ENCODE peak calls at places on chromosomes 12 and 14, in four cellular contexts. One of them, this sample, is unnamed.

GRCh38 chr12:12983420-12984035 is 16.5 kb downstream of the HEBP1 start:
- DNase-seq in fibroblast of lung: peak
- DNase-seq in astrocyte: peak
- DNase-seq in HCT116: peak
- DNase-seq in this sample: no peak

GRCh38 chr12:58554522-58555157 is 365.7 kb downstream of the LRIG3 start:
- DNase-seq in astrocyte: no peak
- DNase-seq in HCT116: no peak
- DNase-seq in fibroblast of lung: no peak
- DNase-seq in this sample: no peak

GRCh38 chr12:96811083-96811482 is 96.0 kb upstream of the NEDD1 start:
- DNase-seq in astrocyte: peak
- DNase-seq in HCT116: no peak
- DNase-seq in fibroblast of lung: peak
- DNase-seq in this sample: no peak

GRCh38 chr14:75803768-75804167 is 142.7 kb downstream of the TTLL5 start:
- DNase-seq in astrocyte: peak
- DNase-seq in fibroblast of lung: no peak
- DNase-seq in HCT116: no peak
- DNase-seq in this sample: peak

GRCh38 chr12:91331371-91331770 is 148.8 kb upstream of the DCN start:
- DNase-seq in astrocyte: no peak
- DNase-seq in fibroblast of lung: no peak
- DNase-seq in HCT116: no peak
- DNase-seq in this sample: no peak

GRCh38 chr12:27576667-27577347 is 52.8 kb downstream of the PPFIBP1 start:
- DNase-seq in HCT116: no peak
- DNase-seq in fibroblast of lung: no peak
- DNase-seq in astrocyte: no peak
- DNase-seq in this sample: no peak

GRCh38 chr12:102172436-102172835 is 25.2 kb downstream of the PMCH start:
- DNase-seq in astrocyte: peak
- DNase-seq in fibroblast of lung: peak
- DNase-seq in HCT116: no peak
- DNase-seq in this sample: no peak

GRCh38 chr14:100106661-100107112 is 41.5 kb downstream of the EVL start:
- DNase-seq in HCT116: no peak
- DNase-seq in fibroblast of lung: no peak
- DNase-seq in astrocyte: no peak
- DNase-seq in this sample: no peak

GRCh38 chr14:68458840-68459469 is 333.9 kb downstream of the ZFP36L1 start:
- DNase-seq in HCT116: no peak
- DNase-seq in astrocyte: peak
- DNase-seq in fibroblast of lung: peak
- DNase-seq in this sample: peak

GRCh38 chr14:40374221-40374620 is 942.0 kb upstream of the FBXO33 start:
- DNase-seq in HCT116: no peak
- DNase-seq in fibroblast of lung: no peak
- DNase-seq in astrocyte: no peak
- DNase-seq in this sample: no peak

GRCh38 chr12:113658030-113658655 is 186.5 kb upstream of the LHX5 start:
- DNase-seq in fibroblast of lung: no peak
- DNase-seq in astrocyte: no peak
- DNase-seq in HCT116: no peak
- DNase-seq in this sample: no peak

GRCh38 chr12:108125073-108125472 is 4.0 kb upstream of the WSCD2 start:
- DNase-seq in astrocyte: no peak
- DNase-seq in fibroblast of lung: no peak
- DNase-seq in HCT116: no peak
- DNase-seq in this sample: no peak

GRCh38 chr12:99567072-99567471 is 80.5 kb upstream of the GARIN6 start:
- DNase-seq in HCT116: no peak
- DNase-seq in fibroblast of lung: no peak
- DNase-seq in astrocyte: no peak
- DNase-seq in this sample: peak

GRCh38 chr12:47777741-47778558 is 4.9 kb downstream of the SLC48A1 start:
- DNase-seq in fibroblast of lung: no peak
- DNase-seq in astrocyte: no peak
- DNase-seq in HCT116: no peak
- DNase-seq in this sample: no peak

GRCh38 chr12:22238211-22238610 is 96.3 kb downstream of the ST8SIA1 start:
- DNase-seq in astrocyte: no peak
- DNase-seq in fibroblast of lung: no peak
- DNase-seq in HCT116: no peak
- DNase-seq in this sample: no peak

GRCh38 chr12:31736472-31736871 is 7.7 kb upstream of the AMN1 start:
- DNase-seq in astrocyte: peak
- DNase-seq in fibroblast of lung: peak
- DNase-seq in HCT116: no peak
- DNase-seq in this sample: no peak

GRCh38 chr12:12749433-12749832 is 32.3 kb downstream of the CDKN1B start:
- DNase-seq in astrocyte: peak
- DNase-seq in fibroblast of lung: no peak
- DNase-seq in HCT116: no peak
- DNase-seq in this sample: no peak

GRCh38 chr14:68403794-68404522 is 388.9 kb downstream of the ZFP36L1 start:
- DNase-seq in astrocyte: no peak
- DNase-seq in HCT116: no peak
- DNase-seq in fibroblast of lung: no peak
- DNase-seq in this sample: no peak

GRCh38 chr12:131362290-131363211 is 348.3 kb upstream of the SFSWAP start:
- DNase-seq in fibroblast of lung: no peak
- DNase-seq in HCT116: no peak
- DNase-seq in astrocyte: no peak
- DNase-seq in this sample: no peak

GRCh38 chr14:55846852-55847471 is 267.0 kb downstream of the KTN1 start:
- DNase-seq in fibroblast of lung: peak
- DNase-seq in HCT116: no peak
- DNase-seq in astrocyte: peak
- DNase-seq in this sample: no peak

GRCh38 chr12:18552829-18553228 is 185.0 kb downstream of the PLCZ1 start:
- DNase-seq in HCT116: no peak
- DNase-seq in astrocyte: no peak
- DNase-seq in fibroblast of lung: no peak
- DNase-seq in this sample: peak

GRCh38 chr12:31629756-31630732 is 29.4 kb upstream of the ETFBKMT start:
- DNase-seq in fibroblast of lung: peak
- DNase-seq in HCT116: no peak
- DNase-seq in astrocyte: peak
- DNase-seq in this sample: no peak

GRCh38 chr12:103647267-103647666 is 60.2 kb downstream of the STAB2 start:
- DNase-seq in HCT116: no peak
- DNase-seq in astrocyte: peak
- DNase-seq in fibroblast of lung: peak
- DNase-seq in this sample: no peak

GRCh38 chr14:81991998-81992397 is 458.3 kb upstream of the SEL1L start:
- DNase-seq in astrocyte: no peak
- DNase-seq in fibroblast of lung: no peak
- DNase-seq in HCT116: no peak
- DNase-seq in this sample: no peak

GRCh38 chr12:18690653-18691052 is 47.2 kb downstream of the PLCZ1 start:
- DNase-seq in astrocyte: peak
- DNase-seq in HCT116: peak
- DNase-seq in fibroblast of lung: peak
- DNase-seq in this sample: no peak

GRCh38 chr12:457676-458075 is 2.1 kb upstream of the B4GALNT3 start:
- DNase-seq in fibroblast of lung: no peak
- DNase-seq in HCT116: no peak
- DNase-seq in astrocyte: no peak
- DNase-seq in this sample: no peak

GRCh38 chr14:51298895-51299294 is 58.8 kb downstream of the TMX1 start:
- DNase-seq in fibroblast of lung: no peak
- DNase-seq in HCT116: no peak
- DNase-seq in astrocyte: peak
- DNase-seq in this sample: no peak

GRCh38 chr14:85562630-85563029 is 32.7 kb downstream of the FLRT2 start:
- DNase-seq in fibroblast of lung: no peak
- DNase-seq in astrocyte: no peak
- DNase-seq in HCT116: no peak
- DNase-seq in this sample: no peak

GRCh38 chr12:82325540-82326336 is 32.4 kb downstream of the CCDC59 start:
- DNase-seq in astrocyte: no peak
- DNase-seq in HCT116: no peak
- DNase-seq in fibroblast of lung: no peak
- DNase-seq in this sample: no peak

GRCh38 chr12:42260518-42260917 is 22.5 kb upstream of the YAF2 start:
- DNase-seq in astrocyte: no peak
- DNase-seq in fibroblast of lung: no peak
- DNase-seq in HCT116: no peak
- DNase-seq in this sample: no peak

GRCh38 chr14:51726166-51726899 is 74.6 kb downstream of the FRMD6 start:
- DNase-seq in fibroblast of lung: peak
- DNase-seq in astrocyte: peak
- DNase-seq in HCT116: no peak
- DNase-seq in this sample: no peak

GRCh38 chr12:33547084-33547483 is 107.5 kb upstream of the SYT10 start:
- DNase-seq in HCT116: no peak
- DNase-seq in fibroblast of lung: no peak
- DNase-seq in astrocyte: no peak
- DNase-seq in this sample: no peak

GRCh38 chr12:77214136-77214535 is 148.8 kb upstream of the E2F7 start:
- DNase-seq in astrocyte: peak
- DNase-seq in fibroblast of lung: peak
- DNase-seq in HCT116: no peak
- DNase-seq in this sample: no peak

GRCh38 chr14:36502558-36503508 is 17.2 kb downstream of the NKX2-1 start:
- DNase-seq in astrocyte: no peak
- DNase-seq in HCT116: no peak
- DNase-seq in fibroblast of lung: no peak
- DNase-seq in this sample: no peak

GRCh38 chr14:53432378-53432802 is 279.3 kb upstream of the DDHD1 start:
- DNase-seq in fibroblast of lung: peak
- DNase-seq in HCT116: peak
- DNase-seq in astrocyte: peak
- DNase-seq in this sample: peak

GRCh38 chr14:92560106-92560865 is 46.7 kb downstream of the RIN3 start:
- DNase-seq in HCT116: no peak
- DNase-seq in fibroblast of lung: no peak
- DNase-seq in astrocyte: no peak
- DNase-seq in this sample: no peak

GRCh38 chr12:47870175-47870781 is 34.5 kb downstream of the VDR start:
- DNase-seq in HCT116: no peak
- DNase-seq in astrocyte: no peak
- DNase-seq in fibroblast of lung: peak
- DNase-seq in this sample: peak

GRCh38 chr14:33567003-33567735 is 383.7 kb downstream of the EGLN3 start:
- DNase-seq in astrocyte: peak
- DNase-seq in fibroblast of lung: no peak
- DNase-seq in HCT116: no peak
- DNase-seq in this sample: no peak
- H3K4me2 ChIP-seq in astrocyte: peak
- H3K4me2 ChIP-seq in fibroblast of lung: no peak
- H3K4me2 ChIP-seq in HCT116: no peak
- H3K4me2 ChIP-seq in this sample: no peak

DNA sequence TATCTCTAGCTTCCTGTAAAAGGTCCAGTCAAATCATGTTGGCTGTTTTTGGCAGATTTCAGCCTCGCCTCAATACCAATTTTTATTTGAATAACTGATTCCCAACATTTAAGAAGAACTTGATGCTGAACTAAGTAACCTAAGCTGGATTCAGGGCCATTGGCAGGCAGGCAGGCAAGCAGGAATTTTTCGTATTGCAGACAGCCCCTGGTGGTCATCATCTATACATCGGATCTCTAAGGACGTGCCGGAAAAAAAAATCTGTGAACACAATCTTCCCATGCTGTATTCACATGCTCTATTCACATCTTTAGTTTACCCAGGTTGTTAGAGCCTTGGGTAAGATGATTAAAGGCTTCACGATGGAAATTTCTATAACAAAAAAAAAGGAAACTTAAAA is 7.0 kb downstream of the VCPKMT start:
- DNase-seq in fibroblast of lung: peak
- DNase-seq in astrocyte: no peak
- DNase-seq in HCT116: peak
- DNase-seq in this sample: no peak
- TF ChIP-seq CTCF in fibroblast of lung: no peak
- TF ChIP-seq CTCF in astrocyte: peak
- TF ChIP-seq CTCF in HCT116: peak
- TF ChIP-seq CTCF in this sample: peak

GRCh38 chr14:69487226-69487625 is 2.7 kb downstream of the PLEKHD1 start:
- DNase-seq in astrocyte: no peak
- DNase-seq in HCT116: no peak
- DNase-seq in fibroblast of lung: no peak
- DNase-seq in this sample: peak
- H2AFZ ChIP-seq in astrocyte: no peak
- H2AFZ ChIP-seq in HCT116: no peak
- H2AFZ ChIP-seq in fibroblast of lung: no peak
- H2AFZ ChIP-seq in this sample: no peak

DNA sequence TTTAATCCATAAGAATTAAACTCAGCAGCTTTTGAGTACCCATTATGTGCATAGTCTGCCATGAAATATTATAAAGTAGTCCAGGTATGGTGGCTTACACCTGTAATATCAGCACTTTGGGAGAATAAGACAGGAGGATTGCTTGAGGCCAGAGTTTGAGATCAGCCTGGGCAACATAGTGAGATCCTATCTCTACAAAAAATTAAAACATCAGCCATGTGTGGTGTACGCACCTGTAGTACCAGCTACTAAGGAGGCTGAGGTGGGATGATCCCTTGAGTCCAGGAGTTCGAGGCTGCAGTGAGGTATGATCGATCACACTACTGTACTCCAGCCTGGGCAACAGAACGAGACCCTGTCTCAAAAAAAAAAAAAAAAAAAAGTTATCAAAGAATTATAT is 15.3 kb downstream of the MARK3 start:
- DNase-seq in fibroblast of lung: no peak
- DNase-seq in astrocyte: no peak
- DNase-seq in HCT116: no peak
- DNase-seq in this sample: no peak
- H3K4me2 ChIP-seq in fibroblast of lung: no peak
- H3K4me2 ChIP-seq in astrocyte: no peak
- H3K4me2 ChIP-seq in HCT116: no peak
- H3K4me2 ChIP-seq in this sample: no peak

DNA sequence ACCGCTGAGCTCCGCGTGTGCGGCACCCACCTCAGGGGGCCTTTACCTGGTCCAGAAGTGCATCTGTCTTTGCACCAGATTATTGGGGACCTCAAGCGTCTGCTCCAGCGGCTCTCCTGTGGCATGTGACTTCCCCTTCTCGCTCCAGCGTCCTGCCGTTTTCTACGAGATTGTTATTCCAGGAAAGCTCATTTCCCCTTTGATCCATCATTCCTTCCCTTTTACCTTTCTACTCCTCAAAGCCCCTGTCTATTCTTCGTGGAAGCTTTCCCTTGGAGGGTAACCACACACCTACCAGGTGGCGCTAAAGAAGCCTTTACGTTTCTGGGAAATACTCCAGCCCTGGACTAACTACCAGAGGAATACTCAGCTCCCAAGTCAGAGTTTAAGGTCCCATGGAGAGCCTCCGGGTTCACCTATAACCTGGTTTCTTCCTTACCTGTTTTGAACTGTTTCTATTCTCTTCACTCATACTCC is 1.5 kb downstream of the FKBP4 start:
- DNase-seq in astrocyte: no peak
- DNase-seq in fibroblast of lung: no peak
- DNase-seq in HCT116: no peak
- DNase-seq in this sample: peak
- TF ChIP-seq CTCF in astrocyte: no peak
- TF ChIP-seq CTCF in fibroblast of lung: no peak
- TF ChIP-seq CTCF in HCT116: peak
- TF ChIP-seq CTCF in this sample: peak